ENCODE peak calls at places on chromosomes 1 and 21, in five cellular contexts. L is MG63, H is upper lobe of right lung, P is fibroblast of lung, C is kidney. T is an unnamed sample.

GRCh38 chr1:10965621-10966226 is 46.7 kb upstream of the TARDBP start:
- DNase-seq in C (no peak), L (peak), P (peak), H (peak), T (no peak)

GRCh38 chr1:5311147-5311546 is 656.7 kb downstream of the AJAP1 start:
- DNase-seq in C (no peak), L (no peak), P (no peak), H (no peak), T (no peak)

GRCh38 chr1:19786988-19787423 is 12.7 kb downstream of the TMCO4 start:
- DNase-seq in H (no peak), L (no peak), P (no peak), C (no peak), T (no peak)

GRCh38 chr1:1207254-1207902 is 986 bp upstream of the TNFRSF18 start:
- DNase-seq in C (peak), H (no peak), L (no peak), P (no peak), T (no peak)

GRCh38 chr1:20342294-20343148 is 51.8 kb downstream of the VWA5B1 start:
- DNase-seq in L (no peak), P (no peak), H (no peak), C (peak), T (no peak)

GRCh38 chr1:177118901-177119300 is 45.6 kb downstream of the ASTN1 start:
- DNase-seq in C (no peak), L (no peak), H (no peak), P (no peak), T (no peak)

GRCh38 chr1:16371725-16372124 is 4.7 kb downstream of the SZRD1 start:
- DNase-seq in L (no peak), H (no peak), C (no peak), P (no peak), T (no peak)

GRCh38 chr1:231828182-231828920 is 201.8 kb downstream of the DISC1 start:
- DNase-seq in H (no peak), L (peak), P (peak), C (no peak), T (peak)

GRCh38 chr1:187409341-187409740 is 580.6 kb downstream of the PLA2G4A start:
- DNase-seq in P (peak), L (no peak), H (no peak), C (no peak), T (no peak)

GRCh38 chr1:46205141-46205540 is 2.0 kb downstream of the LURAP1 start:
- DNase-seq in P (no peak), L (no peak), H (no peak), C (no peak), T (no peak)

GRCh38 chr1:24319962-24320361 is 805 bp downstream of the GRHL3 start:
- DNase-seq in C (no peak), P (no peak), H (no peak), L (no peak), T (no peak)

GRCh38 chr1:67257173-67257535 is 50.5 kb upstream of the IL12RB2 start:
- DNase-seq in P (no peak), H (no peak), L (no peak), C (no peak), T (no peak)

GRCh38 chr1:58447047-58447446 is 99.5 kb downstream of the OMA1 start:
- DNase-seq in H (no peak), C (no peak), P (no peak), L (no peak), T (no peak)

GRCh38 chr1:109050228-109050995 is 8.5 kb upstream of the WDR47 start:
- DNase-seq in P (no peak), H (no peak), L (no peak), C (no peak), T (no peak)

GRCh38 chr1:217354900-217355299 is 276.0 kb downstream of the GPATCH2 start:
- DNase-seq in H (no peak), P (no peak), L (no peak), C (no peak), T (no peak)

GRCh38 chr1:241521718-241522117 is 2.2 kb upstream of the FH start:
- DNase-seq in L (no peak), P (no peak), H (no peak), C (no peak), T (no peak)

GRCh38 chr1:159964144-159964543 is 10.1 kb upstream of the SLAMF9 start:
- DNase-seq in H (no peak), L (no peak), C (no peak), P (no peak), T (no peak)

GRCh38 chr1:25869909-25870606 is 5.5 kb downstream of the PAQR7 start:
- DNase-seq in P (no peak), C (no peak), H (peak), L (no peak), T (no peak)

GRCh38 chr1:116889417-116889816 is 20.3 kb upstream of the PTGFRN start:
- DNase-seq in P (no peak), L (no peak), C (no peak), H (no peak), T (no peak)

DNA sequence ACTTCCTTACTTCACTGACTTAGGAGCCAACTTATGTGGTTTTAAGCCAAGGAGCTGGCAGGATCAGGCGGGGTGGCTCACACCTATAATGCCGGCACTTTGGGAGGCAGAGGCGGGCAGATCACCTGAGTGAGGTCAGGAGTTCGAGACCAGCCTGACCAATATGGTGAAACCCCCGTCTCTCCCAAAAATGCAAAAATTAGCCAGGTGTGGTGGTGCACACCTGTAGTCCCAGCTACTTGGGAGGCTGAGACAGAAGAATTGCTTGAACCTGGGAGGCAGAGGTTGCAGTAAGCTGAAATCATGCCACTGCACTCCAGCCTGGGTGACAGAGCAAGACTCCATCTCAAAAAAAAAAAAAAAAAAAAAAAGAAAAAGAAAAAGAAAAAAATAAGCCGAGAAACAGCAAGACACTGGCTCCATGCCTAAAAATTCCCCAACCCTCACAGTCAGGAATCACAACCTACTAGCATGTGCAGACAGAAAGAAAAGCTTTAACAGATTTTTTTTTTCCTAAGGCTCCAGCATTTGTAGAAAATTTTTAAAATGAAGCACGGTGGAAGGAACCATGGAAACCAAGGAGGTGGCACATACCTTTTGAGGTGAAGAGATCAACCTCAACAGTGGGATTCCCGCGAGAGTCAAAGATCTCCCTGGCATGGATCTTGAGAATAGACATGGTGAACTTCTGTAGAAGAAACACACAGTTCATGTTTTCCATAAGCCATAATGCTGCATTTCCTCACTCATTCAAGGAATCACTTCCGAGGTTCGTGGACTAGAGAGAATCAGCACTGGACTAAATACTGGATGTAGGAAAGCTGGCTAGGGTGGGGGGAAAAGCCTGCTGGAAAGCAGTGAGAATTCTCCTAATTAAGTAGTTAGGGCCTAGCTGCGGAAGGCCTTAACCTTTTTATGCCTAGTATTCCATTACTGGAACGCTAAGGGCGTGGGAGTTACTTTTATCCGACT is 4.0 kb downstream of the ENO1 start:
- DNase-seq in P (peak), C (no peak), H (no peak), L (no peak), T (no peak)
- H3K4me3 ChIP-seq in P (peak), C (peak), H (peak), L (peak), T (peak)

GRCh38 chr1:154736840-154737239 is 128.9 kb upstream of the ADAR start:
- DNase-seq in C (no peak), P (no peak), L (peak), H (no peak), T (no peak)

GRCh38 chr1:154733621-154734020 is 125.6 kb upstream of the ADAR start:
- DNase-seq in H (no peak), P (no peak), C (no peak), L (no peak), T (no peak)

GRCh38 chr1:154739654-154740053 is 130.4 kb downstream of the KCNN3 start:
- DNase-seq in H (no peak), C (peak), L (no peak), P (no peak), T (no peak)

GRCh38 chr1:154735061-154735800 is 127.2 kb upstream of the ADAR start:
- DNase-seq in P (no peak), L (no peak), H (no peak), C (no peak), T (no peak)

GRCh38 chr1:154735801-154736163 is 127.8 kb upstream of the ADAR start:
- DNase-seq in L (no peak), P (no peak), C (no peak), H (no peak), T (no peak)
- H3K4me3 ChIP-seq in L (no peak), P (no peak), C (no peak), H (no peak), T (no peak)

GRCh38 chr1:6448749-6449631 is 17.0 kb downstream of the TNFRSF25 start:
- DNase-seq in P (no peak), L (peak), C (no peak), H (no peak), T (no peak)
- H3K4me3 ChIP-seq in P (no peak), L (no peak), C (no peak), H (no peak), T (no peak)

GRCh38 chr21:37636152-37636860 is 269.7 kb downstream of the DYRK1A start:
- DNase-seq in C (no peak), P (peak), L (peak), H (no peak), T (peak)
- H3K4me3 ChIP-seq in C (no peak), P (no peak), L (no peak), H (no peak), T (no peak)

GRCh38 chr1:197066719-197067456 is at the start of gene F13B:
- DNase-seq in H (no peak), P (peak), C (no peak), L (no peak), T (no peak)
- H3K4me3 ChIP-seq in H (no peak), P (no peak), C (no peak), L (no peak), T (no peak)

GRCh38 chr1:118136511-118136937 is 48.5 kb downstream of the SPAG17 start:
- DNase-seq in L (peak), H (no peak), C (no peak), P (peak), T (peak)
- H3K4me3 ChIP-seq in L (no peak), H (no peak), C (no peak), P (peak), T (peak)

DNA sequence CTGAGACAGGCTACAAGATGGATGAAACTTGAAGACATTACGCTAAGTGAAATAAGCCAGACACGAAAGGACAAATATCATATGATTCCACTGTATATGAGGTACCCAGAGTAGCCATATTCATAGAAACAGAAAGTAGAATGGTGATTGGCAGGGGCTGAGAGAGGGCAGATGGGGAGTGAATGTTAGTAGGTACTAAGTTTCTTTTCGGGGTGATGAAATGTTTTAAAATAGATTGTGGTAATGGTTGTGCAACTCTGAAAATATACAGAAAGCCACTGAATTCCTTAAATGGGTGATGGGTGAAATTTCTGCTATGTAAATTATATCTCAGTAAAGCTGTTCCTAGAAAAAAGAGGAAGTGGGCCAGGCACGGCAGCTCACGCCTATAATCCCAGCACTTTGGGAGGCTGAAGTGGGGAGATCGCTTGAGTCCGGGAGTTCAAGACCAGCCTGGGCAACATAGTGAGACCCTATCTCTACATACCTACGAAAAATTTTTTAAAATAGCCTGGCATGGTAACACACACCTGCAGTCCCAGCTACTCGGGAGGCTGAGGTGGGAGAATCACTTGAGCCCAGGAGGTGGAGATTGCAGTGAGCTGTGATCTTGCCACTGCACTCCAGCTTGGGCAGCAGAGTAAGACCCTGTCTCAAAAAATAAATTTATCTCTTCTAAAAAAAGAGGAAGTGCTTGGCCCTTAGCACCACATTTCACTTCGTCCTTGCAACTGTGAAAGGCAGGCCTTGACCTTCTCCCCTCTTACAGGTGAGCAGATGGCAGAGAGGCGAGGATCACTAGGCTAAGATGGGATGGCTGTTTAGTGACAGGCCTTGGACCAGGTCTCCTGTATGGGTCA is 16.0 kb downstream of the SLC27A3 start:
- DNase-seq in C (peak), P (peak), L (peak), H (no peak), T (peak)
- H3K4me3 ChIP-seq in C (peak), P (peak), L (peak), H (peak), T (peak)

DNA sequence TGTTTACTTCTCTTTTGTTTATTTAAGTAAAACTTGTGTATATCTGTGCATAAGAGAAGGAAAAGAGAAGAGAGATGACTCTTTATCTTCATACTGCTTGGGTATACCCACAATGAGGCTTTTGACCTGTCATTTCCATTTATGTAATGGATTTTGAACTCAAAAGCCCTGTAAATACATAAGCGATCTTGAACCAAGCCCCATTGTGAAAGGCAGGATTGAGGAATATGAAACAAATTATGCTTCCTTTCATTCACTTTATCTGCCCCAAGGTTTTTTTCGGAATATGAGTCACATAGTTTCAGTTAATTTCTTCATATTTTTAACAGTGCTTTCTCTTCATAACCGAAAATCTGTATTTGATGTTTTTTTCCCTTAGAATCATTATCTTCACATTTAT is 21.4 kb downstream of the CNST start:
- DNase-seq in H (no peak), L (no peak), P (peak), C (no peak), T (no peak)
- H3K4me3 ChIP-seq in H (no peak), L (no peak), P (peak), C (no peak), T (no peak)